ENCODE peak calls at places on chromosome 21, in five cellular contexts. G is activated effector memory CD4-positive, alpha-beta T cell treated with Interleukin-2 at 50 U/mL for 16 hours; F is activated T-helper 1 cell treated with anti-CD3 and anti-CD28 coated beads, Interleukin-12 subunit alpha, Interleukin-12 subunit beta, Interleukin-2, Interleukin-4 antibody, amounts not matched to agents 30 ng/mL and 10 ng/mL and 1 ng/mL, durations not matched to agents 14 hours and 24 hours and 36 hours; V is activated naive CD4-positive, alpha-beta T cell treated with Interleukin-2 at 50 U/mL for 16 hours; P is sigmoid colon. Q is an unnamed sample.

GRCh38 chr21:43864313-43864805 is 664 bp upstream of the AGPAT3 start:
- DNase-seq in G (peak), V (peak), P (peak), F (peak), Q (no peak)

GRCh38 chr21:33069994-33070811 is at the start of gene OLIG1:
- DNase-seq in V (peak), G (no peak), F (no peak), P (no peak), Q (no peak)

GRCh38 chr21:31647650-31648049 is 11.8 kb upstream of the SOD1 start:
- DNase-seq in P (no peak), V (no peak), G (no peak), F (no peak), Q (no peak)

GRCh38 chr21:45297329-45297728 is 9.6 kb upstream of the POFUT2 start:
- DNase-seq in F (no peak), G (no peak), V (no peak), P (peak), Q (no peak)

GRCh38 chr21:36059823-36060158 is 535 bp downstream of the SETD4 start:
- DNase-seq in G (no peak), F (no peak), P (peak), V (no peak), Q (peak)

GRCh38 chr21:45724345-45724961 is 80.9 kb downstream of the PCBP3 start:
- DNase-seq in G (no peak), P (no peak), V (no peak), F (no peak), Q (peak)

GRCh38 chr21:42829417-42829816 is 49.9 kb downstream of the WDR4 start:
- DNase-seq in G (no peak), P (peak), V (no peak), F (no peak), Q (no peak)

GRCh38 chr21:35258521-35258920 is 209.4 kb upstream of the RUNX1 start:
- DNase-seq in F (no peak), V (no peak), P (no peak), G (no peak), Q (no peak)

GRCh38 chr21:46284077-46284644 is 1.2 kb downstream of the MCM3AP start:
- DNase-seq in G (no peak), V (no peak), P (no peak), F (no peak), Q (no peak)

GRCh38 chr21:14838400-14838799 is 226.4 kb downstream of the NRIP1 start:
- DNase-seq in F (no peak), V (no peak), G (no peak), P (no peak), Q (no peak)

GRCh38 chr21:29186246-29186645 is 55.8 kb downstream of the MAP3K7CL start:
- DNase-seq in G (no peak), P (no peak), V (no peak), F (no peak), Q (no peak)

GRCh38 chr21:32099812-32100416 is 178.9 kb downstream of the MIS18A start:
- DNase-seq in P (no peak), F (no peak), V (no peak), G (no peak), Q (no peak)

GRCh38 chr21:26070822-26071425 is 99.6 kb downstream of the APP start:
- DNase-seq in P (peak), G (peak), F (peak), V (no peak), Q (peak)

GRCh38 chr21:46596201-46596600 is 8.7 kb downstream of the S100B start:
- DNase-seq in V (no peak), P (no peak), F (no peak), G (no peak), Q (no peak)

GRCh38 chr21:35603471-35603870 is 456.9 kb downstream of the SETD4 start:
- DNase-seq in G (no peak), V (no peak), P (no peak), F (no peak), Q (no peak)

GRCh38 chr21:16588433-16588860 is 858.7 kb downstream of the USP25 start:
- DNase-seq in V (no peak), G (no peak), P (peak), F (no peak), Q (peak)

GRCh38 chr21:36848875-36849274 is 117.6 kb downstream of the HLCS start:
- DNase-seq in P (no peak), V (no peak), G (no peak), F (no peak), Q (no peak)

GRCh38 chr21:33844104-33844889 is 71.3 kb downstream of the ATP5PO start:
- DNase-seq in F (no peak), P (no peak), V (no peak), G (no peak), Q (no peak)

GRCh38 chr21:46098303-46099141 is 610 bp downstream of the COL6A2 start:
- DNase-seq in F (no peak), G (no peak), P (peak), V (no peak), Q (no peak)

GRCh38 chr21:45042664-45043161 is 31.7 kb upstream of the ADARB1 start:
- DNase-seq in F (no peak), P (peak), V (no peak), G (no peak), Q (no peak)

GRCh38 chr21:26098758-26099157 is 71.8 kb downstream of the APP start:
- DNase-seq in F (no peak), G (no peak), P (no peak), V (no peak), Q (no peak)

GRCh38 chr21:31802331-31802730 is 70.4 kb upstream of the SCAF4 start:
- DNase-seq in G (no peak), P (no peak), V (no peak), F (no peak), Q (no peak)